ENCODE peak calls at places on chromosomes 5 and 9, in six cellular contexts. V is EL; S is tibial artery; Z is frontal cortex; X is activated T-cell treated with anti-CD3 and anti-CD28 coated beads, Interleukin-2, amount 50 U/mL, for 24 hours; I is iris pigment epithelial cell. G is an unnamed sample.

GRCh38 chr9:36023260-36024048 is 13.3 kb upstream of the RECK start:
- DNase-seq in V (peak; percentile 67), S (peak; percentile 53), Z (no peak), X (peak; percentile 69), I (peak; percentile 71), G (peak; percentile 51)

GRCh38 chr5:172624996-172625939 is 15.8 kb upstream of the NEURL1B start:
- DNase-seq in V (no peak), S (no peak), Z (no peak), X (no peak), I (no peak), G (no peak)

GRCh38 chr5:154562244-154562861 is 84.3 kb upstream of the HAND1 start:
- DNase-seq in V (no peak), S (no peak), Z (no peak), X (no peak), I (no peak), G (no peak)

GRCh38 chr9:99057665-99058625 is 47.0 kb upstream of the TGFBR1 start:
- DNase-seq in V (peak; percentile 90), S (peak; percentile 63), Z (no peak), X (peak; percentile 68), I (peak; percentile 84), G (peak; percentile 96)

GRCh38 chr5:1470762-1471211 is 25.5 kb upstream of the SLC6A3 start:
- DNase-seq in V (no peak), S (no peak), Z (no peak), X (peak; percentile 24), I (no peak), G (no peak)

GRCh38 chr5:33854733-33855151 is 37.0 kb downstream of the ADAMTS12 start:
- DNase-seq in V (peak; percentile 95), S (no peak), Z (no peak), X (no peak), I (peak; percentile 91), G (peak; percentile 78)

GRCh38 chr5:131206772-131207171 is 36.0 kb downstream of the LYRM7 start:
- DNase-seq in V (no peak), S (no peak), Z (no peak), X (no peak), I (peak; percentile 55), G (no peak)

GRCh38 chr5:175444060-175444904 is at the start of gene DRD1:
- DNase-seq in V (peak; percentile 35), S (no peak), Z (peak; percentile 76), X (peak; percentile 81), I (peak; percentile 25), G (peak; percentile 10)

GRCh38 chr9:109708507-109708945 is 71.5 kb upstream of the PALM2AKAP2 start:
- DNase-seq in V (no peak), S (no peak), Z (no peak), X (no peak), I (no peak), G (peak; percentile 12)

GRCh38 chr5:62374090-62374489 is 29.6 kb downstream of the DIMT1 start:
- DNase-seq in V (no peak), S (no peak), Z (no peak), X (no peak), I (no peak), G (no peak)

GRCh38 chr9:903886-904285 is 62.4 kb downstream of the DMRT1 start:
- DNase-seq in V (no peak), S (no peak), Z (no peak), X (no peak), I (no peak), G (no peak)

GRCh38 chr5:126875303-126875785 is 98.4 kb downstream of the LMNB1 start:
- DNase-seq in V (no peak), S (no peak), Z (no peak), X (no peak), I (peak; percentile 84), G (no peak)

GRCh38 chr5:10262121-10262774 is 12.2 kb downstream of the CCT5 start:
- DNase-seq in V (no peak), S (no peak), Z (no peak), X (no peak), I (no peak), G (no peak)

G was measured in LHCN-M2.